ENCODE peak calls at places on chromosome 5, in four cellular contexts. Y, M, E and J are unnamed samples.

GRCh38 chr5:152560508-152561137 is 155.5 kb upstream of the NMUR2 start:
- DNase-seq in Y (peak), M (no peak), E (peak), J (peak)

GRCh38 chr5:1362242-1363015 is 17.5 kb upstream of the CLPTM1L start:
- DNase-seq in Y (no peak), M (no peak), E (no peak), J (no peak)

GRCh38 chr5:74576941-74577456 is 63.5 kb downstream of the ENC1 start:
- DNase-seq in Y (no peak), M (no peak), E (peak), J (peak)

GRCh38 chr5:156328176-156328575 is 1.2 kb downstream of the SGCD start:
- DNase-seq in Y (no peak), M (no peak), E (peak), J (no peak)

GRCh38 chr5:78236046-78236445 is 58.5 kb downstream of the AP3B1 start:
- DNase-seq in Y (no peak), M (no peak), E (no peak), J (no peak)

GRCh38 chr5:139652788-139653241 is 4.7 kb downstream of the CXXC5 start:
- DNase-seq in Y (no peak), M (no peak), E (no peak), J (no peak)

GRCh38 chr5:74595143-74595915 is 45.2 kb downstream of the ENC1 start:
- DNase-seq in Y (peak), M (no peak), E (no peak), J (no peak)

GRCh38 chr5:32325067-32325466 is 12.3 kb upstream of the MTMR12 start:
- DNase-seq in Y (no peak), M (no peak), E (peak), J (no peak)

GRCh38 chr5:80215523-80215922 is 40.3 kb downstream of the SERINC5 start:
- DNase-seq in Y (no peak), M (no peak), E (no peak), J (no peak)

GRCh38 chr5:3709058-3709723 is 113.6 kb downstream of the IRX1 start:
- DNase-seq in Y (no peak), M (no peak), E (no peak), J (no peak)

GRCh38 chr5:137360607-137361006 is 138.5 kb downstream of the SPOCK1 start:
- DNase-seq in Y (no peak), M (no peak), E (no peak), J (no peak)

GRCh38 chr5:95406426-95407093 is 15.4 kb downstream of the FAM81B start:
- DNase-seq in Y (no peak), M (no peak), E (no peak), J (peak)

GRCh38 chr5:146205499-146206202 is 2.2 kb downstream of the RBM27 start:
- DNase-seq in Y (no peak), M (no peak), E (no peak), J (no peak)

GRCh38 chr5:110045153-110045552 is 355.4 kb downstream of the MAN2A1 start:
- DNase-seq in Y (no peak), M (no peak), E (no peak), J (no peak)

GRCh38 chr5:124902097-124902821 is 155.8 kb upstream of the ZNF608 start:
- DNase-seq in Y (peak), M (no peak), E (no peak), J (no peak)

GRCh38 chr5:16179936-16180788 is 571 bp upstream of the MARCHF11 start:
- DNase-seq in Y (peak), M (no peak), E (no peak), J (no peak)

GRCh38 chr5:23631283-23632045 is 124.1 kb downstream of the PRDM9 start:
- DNase-seq in Y (no peak), M (no peak), E (no peak), J (peak)

GRCh38 chr5:55551298-55551846 is 16.6 kb upstream of the PLPP1 start:
- DNase-seq in Y (no peak), M (no peak), E (no peak), J (no peak)

GRCh38 chr5:36723921-36724320 is 117.5 kb downstream of the SLC1A3 start:
- DNase-seq in Y (no peak), M (no peak), E (no peak), J (no peak)

GRCh38 chr5:58114324-58114723 is 345.6 kb downstream of the PLK2 start:
- DNase-seq in Y (no peak), M (no peak), E (peak), J (peak)

GRCh38 chr5:14199902-14200301 is 56.8 kb downstream of the TRIO start:
- DNase-seq in Y (no peak), M (no peak), E (no peak), J (no peak)

GRCh38 chr5:88944751-88945507 is 61.9 kb upstream of the MEF2C start:
- DNase-seq in Y (no peak), M (no peak), E (peak), J (no peak)

GRCh38 chr5:103918668-103919367 is 356.2 kb upstream of the NUDT12 start:
- DNase-seq in Y (no peak), M (no peak), E (no peak), J (peak)

GRCh38 chr5:134594797-134595457 is 37.7 kb downstream of the SAR1B start:
- DNase-seq in Y (no peak), M (no peak), E (no peak), J (no peak)

GRCh38 chr5:150640311-150641005 is at the start of gene SYNPO:
- DNase-seq in Y (no peak), M (no peak), E (peak), J (peak)

GRCh38 chr5:109309326-109310063 is 100.3 kb downstream of the PJA2 start:
- DNase-seq in Y (no peak), M (no peak), E (no peak), J (no peak)

GRCh38 chr5:83172655-83173054 is 95.3 kb downstream of the XRCC4 start:
- DNase-seq in Y (no peak), M (no peak), E (peak), J (peak)

GRCh38 chr5:170542691-170543275 is 39.0 kb downstream of the KCNIP1 start:
- DNase-seq in Y (no peak), M (no peak), E (no peak), J (no peak)

GRCh38 chr5:172178301-172179031 is 9.6 kb downstream of the STK10 start:
- DNase-seq in Y (no peak), M (no peak), E (no peak), J (no peak)

GRCh38 chr5:56409331-56410190 is 176.4 kb upstream of the ANKRD55 start:
- DNase-seq in Y (no peak), M (no peak), E (peak), J (peak)

GRCh38 chr5:110896901-110897300 is 158.1 kb downstream of the SLC25A46 start:
- DNase-seq in Y (no peak), M (no peak), E (no peak), J (no peak)

GRCh38 chr5:75389430-75389829 is 52.4 kb downstream of the HMGCR start:
- DNase-seq in Y (no peak), M (no peak), E (no peak), J (no peak)

GRCh38 chr5:141825241-141825671 is 53.0 kb downstream of the PCDH1 start:
- DNase-seq in Y (no peak), M (no peak), E (no peak), J (no peak)

GRCh38 chr5:6636293-6636692 is 3.1 kb downstream of the SRD5A1 start:
- DNase-seq in Y (no peak), M (no peak), E (no peak), J (no peak)

GRCh38 chr5:169701910-169702451 is 64.9 kb downstream of the DOCK2 start:
- DNase-seq in Y (peak), M (no peak), E (peak), J (no peak)